ENCODE peak calls at places on chromosomes 7 and 10, in eight cellular contexts. B is stimulated activated naive B cell treated with anti-CD40 and anti-IgM and Interleukin-4, amounts not matched to agents 10 μg/mL and 1 μg/mL and 100 μg/mL, for 72 hours; A is left ventricle myocardium superior; T is body of pancreas; I is activated B cell treated with CpG ODN at 0.5 μM for 24 hours; E is HCT116; D is lower lobe of right lung; Z is RWPE2. Y is an unnamed sample.

GRCh38 chr7:72336382-72336886 is 75.7 kb downstream of the CALN1 start:
- ATAC-seq in B (no peak), E (no peak), D (no peak), Z (no peak), A (no peak), T (no peak), I (no peak), Y (no peak)

GRCh38 chr10:96380821-96381220 is 22.0 kb upstream of the OPALIN start:
- ATAC-seq in E (no peak), Z (peak; percentile 19), I (no peak), T (no peak), A (no peak), B (no peak), D (peak; percentile 87), Y (peak; percentile 30)

GRCh38 chr7:79820387-79820786 is 314.2 kb upstream of the GNAI1 start:
- ATAC-seq in D (no peak), E (no peak), Z (peak; percentile 42), B (no peak), I (no peak), A (peak; percentile 86), T (no peak), Y (no peak)

GRCh38 chr10:49735848-49736563 is 26.1 kb downstream of the OGDHL start:
- ATAC-seq in I (no peak), E (no peak), B (no peak), D (no peak), T (no peak), A (no peak), Z (no peak), Y (no peak)

GRCh38 chr7:12389089-12389700 is 14.5 kb downstream of the VWDE start:
- ATAC-seq in E (peak; percentile 89), I (peak; percentile 64), T (peak; percentile 75), Z (peak; percentile 64), B (peak; percentile 77), A (no peak), D (peak; percentile 66), Y (no peak)

GRCh38 chr7:6117533-6117932 is 86.4 kb downstream of the ANKRD61 start:
- ATAC-seq in B (no peak), A (no peak), T (no peak), E (no peak), I (no peak), D (no peak), Z (no peak), Y (no peak)

GRCh38 chr7:84817016-84817415 is 369.8 kb downstream of the SEMA3D start:
- ATAC-seq in Z (no peak), I (no peak), A (no peak), E (no peak), B (no peak), T (no peak), D (no peak), Y (no peak)

GRCh38 chr10:100930368-100930767 is 17.6 kb downstream of the SLF2 start:
- ATAC-seq in D (no peak), E (peak; percentile 76), A (peak; percentile 19), B (no peak), T (no peak), I (no peak), Z (no peak), Y (no peak)

GRCh38 chr10:34698979-34699378 is 116.1 kb downstream of the PARD3 start:
- ATAC-seq in Z (peak; percentile 74), I (no peak), D (peak; percentile 74), B (no peak), A (no peak), T (peak; percentile 79), E (peak; percentile 69), Y (no peak)